ENCODE peak calls at places on chromosomes 3 and 15, in eight cellular contexts. One of them, this sample, is unnamed. For H3K9me3, the result is how much of the 10 kb centered on the place peaks cover.

GRCh38 chr15:35362195-35362829 is 183.7 kb downstream of the DPH6 start:
- DNase-seq in cardiac muscle cell: peak
- DNase-seq in SJSA1: no peak
- DNase-seq in CD8-positive, alpha-beta memory T cell: no peak
- DNase-seq in PC-9: no peak
- DNase-seq in CD8-positive, alpha-beta T cell: no peak
- DNase-seq in uterus: no peak
- DNase-seq in A549: no peak
- DNase-seq in this sample: no peak

GRCh38 chr15:101014276-101014675 is 95.1 kb downstream of the LRRK1 start:
- DNase-seq in cardiac muscle cell: no peak
- DNase-seq in SJSA1: no peak
- DNase-seq in CD8-positive, alpha-beta memory T cell: no peak
- DNase-seq in PC-9: no peak
- DNase-seq in CD8-positive, alpha-beta T cell: no peak
- DNase-seq in uterus: no peak
- DNase-seq in A549: no peak
- DNase-seq in this sample: no peak

GRCh38 chr3:190289989-190290388 is 32.3 kb downstream of the CLDN1 start:
- DNase-seq in cardiac muscle cell: no peak
- DNase-seq in SJSA1: no peak
- DNase-seq in CD8-positive, alpha-beta memory T cell: no peak
- DNase-seq in PC-9: no peak
- DNase-seq in CD8-positive, alpha-beta T cell: no peak
- DNase-seq in uterus: no peak
- DNase-seq in A549: no peak
- DNase-seq in this sample: no peak

GRCh38 chr15:57522148-57522547 is 69.6 kb upstream of the MYZAP start:
- DNase-seq in cardiac muscle cell: no peak
- DNase-seq in SJSA1: peak
- DNase-seq in CD8-positive, alpha-beta memory T cell: no peak
- DNase-seq in PC-9: no peak
- DNase-seq in CD8-positive, alpha-beta T cell: no peak
- DNase-seq in uterus: no peak
- DNase-seq in A549: no peak
- DNase-seq in this sample: no peak

GRCh38 chr3:150238043-150238802 is 169.9 kb upstream of the TSC22D2 start:
- DNase-seq in cardiac muscle cell: peak
- DNase-seq in SJSA1: peak
- DNase-seq in CD8-positive, alpha-beta memory T cell: no peak
- DNase-seq in PC-9: peak
- DNase-seq in CD8-positive, alpha-beta T cell: no peak
- DNase-seq in uterus: no peak
- DNase-seq in A549: no peak
- DNase-seq in this sample: no peak

GRCh38 chr3:32321095-32321835 is 70.4 kb upstream of the CMTM7 start:
- DNase-seq in cardiac muscle cell: no peak
- DNase-seq in SJSA1: no peak
- DNase-seq in CD8-positive, alpha-beta memory T cell: no peak
- DNase-seq in PC-9: no peak
- DNase-seq in CD8-positive, alpha-beta T cell: no peak
- DNase-seq in uterus: no peak
- DNase-seq in A549: no peak
- DNase-seq in this sample: no peak

GRCh38 chr15:99703603-99704443 is 29.4 kb downstream of the LYSMD4 start:
- DNase-seq in cardiac muscle cell: peak
- DNase-seq in SJSA1: peak
- DNase-seq in CD8-positive, alpha-beta memory T cell: no peak
- DNase-seq in PC-9: peak
- DNase-seq in CD8-positive, alpha-beta T cell: no peak
- DNase-seq in uterus: no peak
- DNase-seq in A549: peak
- DNase-seq in this sample: no peak

GRCh38 chr15:80182611-80183210 is 29.9 kb downstream of the FAH start:
- DNase-seq in cardiac muscle cell: peak
- DNase-seq in SJSA1: peak
- DNase-seq in CD8-positive, alpha-beta memory T cell: no peak
- DNase-seq in PC-9: no peak
- DNase-seq in CD8-positive, alpha-beta T cell: no peak
- DNase-seq in uterus: no peak
- DNase-seq in A549: no peak
- DNase-seq in this sample: no peak

GRCh38 chr3:30747771-30748281 is 141.4 kb downstream of the TGFBR2 start:
- DNase-seq in cardiac muscle cell: peak
- DNase-seq in SJSA1: peak
- DNase-seq in CD8-positive, alpha-beta memory T cell: no peak
- DNase-seq in PC-9: peak
- DNase-seq in CD8-positive, alpha-beta T cell: no peak
- DNase-seq in uterus: no peak
- DNase-seq in A549: peak
- DNase-seq in this sample: no peak

GRCh38 chr15:98683821-98684220 is 35.5 kb downstream of the IGF1R start:
- DNase-seq in cardiac muscle cell: no peak
- DNase-seq in SJSA1: no peak
- DNase-seq in CD8-positive, alpha-beta memory T cell: no peak
- DNase-seq in PC-9: no peak
- DNase-seq in CD8-positive, alpha-beta T cell: no peak
- DNase-seq in uterus: no peak
- DNase-seq in A549: no peak
- DNase-seq in this sample: no peak

GRCh38 chr15:25733036-25733855 is 129.9 kb downstream of the ATP10A start:
- DNase-seq in cardiac muscle cell: no peak
- DNase-seq in SJSA1: no peak
- DNase-seq in CD8-positive, alpha-beta memory T cell: no peak
- DNase-seq in PC-9: no peak
- DNase-seq in CD8-positive, alpha-beta T cell: no peak
- DNase-seq in uterus: no peak
- DNase-seq in A549: no peak
- DNase-seq in this sample: no peak
- H3K9me3 ChIP-seq in cardiac muscle cell: under half
- H3K9me3 ChIP-seq in SJSA1: under half
- H3K9me3 ChIP-seq in CD8-positive, alpha-beta memory T cell: under half
- H3K9me3 ChIP-seq in PC-9: under half
- H3K9me3 ChIP-seq in CD8-positive, alpha-beta T cell: under half
- H3K9me3 ChIP-seq in uterus: under half
- H3K9me3 ChIP-seq in A549: under half
- H3K9me3 ChIP-seq in this sample: under half

DNA sequence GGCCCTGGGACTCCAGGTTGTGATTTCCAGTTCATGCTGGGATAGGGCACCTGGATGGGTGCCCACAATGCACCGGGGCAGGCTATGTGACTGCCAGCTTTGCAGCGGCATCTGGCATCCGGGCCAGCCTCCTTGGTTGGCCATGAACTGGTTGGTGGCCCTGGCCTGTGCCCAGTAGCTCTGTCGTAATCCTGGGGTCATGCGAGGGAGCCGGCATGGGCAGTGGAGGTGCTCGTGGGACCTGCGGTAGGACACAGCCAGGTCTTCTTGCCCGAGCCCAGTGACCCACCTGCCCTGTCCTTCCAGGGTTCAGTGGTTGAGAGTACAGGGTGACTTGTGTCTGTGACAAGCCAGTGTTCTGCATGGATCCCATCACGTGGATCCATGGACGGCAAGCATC is 237.9 kb downstream of the SNRPN start:
- DNase-seq in cardiac muscle cell: no peak
- DNase-seq in SJSA1: no peak
- DNase-seq in CD8-positive, alpha-beta memory T cell: no peak
- DNase-seq in PC-9: no peak
- DNase-seq in CD8-positive, alpha-beta T cell: no peak
- DNase-seq in uterus: no peak
- DNase-seq in A549: no peak
- DNase-seq in this sample: no peak
- H3K9me3 ChIP-seq in cardiac muscle cell: under half
- H3K9me3 ChIP-seq in SJSA1: under half
- H3K9me3 ChIP-seq in CD8-positive, alpha-beta memory T cell: under half
- H3K9me3 ChIP-seq in PC-9: under half
- H3K9me3 ChIP-seq in CD8-positive, alpha-beta T cell: under half
- H3K9me3 ChIP-seq in uterus: under half
- H3K9me3 ChIP-seq in A549: under half
- H3K9me3 ChIP-seq in this sample: under half

DNA sequence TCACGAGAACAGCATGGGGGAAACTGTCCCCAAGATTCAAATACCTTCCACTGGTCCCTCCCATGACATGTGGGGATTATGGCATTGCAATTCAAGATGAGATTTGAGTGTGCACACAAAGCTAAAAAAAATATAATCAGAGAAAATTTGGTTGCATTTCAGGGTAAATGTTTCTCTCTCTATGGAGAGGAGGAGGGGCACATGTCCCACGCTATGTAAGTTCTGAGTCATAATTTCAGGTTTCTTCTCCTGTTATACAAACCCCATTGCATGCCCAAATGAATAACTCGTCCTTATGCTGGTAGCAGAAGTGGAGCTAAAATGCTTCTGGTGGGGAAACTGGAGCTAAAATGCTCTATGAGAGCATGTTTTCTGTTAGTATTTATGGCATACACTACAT is 209.7 kb upstream of the DCBLD2 start:
- DNase-seq in cardiac muscle cell: no peak
- DNase-seq in SJSA1: no peak
- DNase-seq in CD8-positive, alpha-beta memory T cell: no peak
- DNase-seq in PC-9: no peak
- DNase-seq in CD8-positive, alpha-beta T cell: no peak
- DNase-seq in uterus: no peak
- DNase-seq in A549: no peak
- DNase-seq in this sample: no peak
- H3K9me3 ChIP-seq in cardiac muscle cell: under half
- H3K9me3 ChIP-seq in SJSA1: under half
- H3K9me3 ChIP-seq in CD8-positive, alpha-beta memory T cell: under half
- H3K9me3 ChIP-seq in PC-9: under half
- H3K9me3 ChIP-seq in CD8-positive, alpha-beta T cell: under half
- H3K9me3 ChIP-seq in uterus: under half
- H3K9me3 ChIP-seq in A549: under half
- H3K9me3 ChIP-seq in this sample: under half

GRCh38 chr3:44467241-44467640 is 10.2 kb downstream of the ZNF445 start:
- DNase-seq in cardiac muscle cell: no peak
- DNase-seq in SJSA1: no peak
- DNase-seq in CD8-positive, alpha-beta memory T cell: no peak
- DNase-seq in PC-9: no peak
- DNase-seq in CD8-positive, alpha-beta T cell: no peak
- DNase-seq in uterus: no peak
- DNase-seq in A549: no peak
- DNase-seq in this sample: no peak

GRCh38 chr3:44468572-44469520 is 8.6 kb downstream of the ZNF445 start:
- DNase-seq in cardiac muscle cell: peak
- DNase-seq in SJSA1: no peak
- DNase-seq in CD8-positive, alpha-beta memory T cell: no peak
- DNase-seq in PC-9: peak
- DNase-seq in CD8-positive, alpha-beta T cell: no peak
- DNase-seq in uterus: no peak
- DNase-seq in A549: no peak
- DNase-seq in this sample: no peak

GRCh38 chr3:44469914-44470313 is 7.6 kb downstream of the ZNF445 start:
- DNase-seq in cardiac muscle cell: no peak
- DNase-seq in SJSA1: no peak
- DNase-seq in CD8-positive, alpha-beta memory T cell: no peak
- DNase-seq in PC-9: no peak
- DNase-seq in CD8-positive, alpha-beta T cell: no peak
- DNase-seq in uterus: no peak
- DNase-seq in A549: no peak
- DNase-seq in this sample: no peak

GRCh38 chr3:44464509-44464908 is 13.0 kb downstream of the ZNF445 start:
- DNase-seq in cardiac muscle cell: no peak
- DNase-seq in SJSA1: no peak
- DNase-seq in CD8-positive, alpha-beta memory T cell: no peak
- DNase-seq in PC-9: no peak
- DNase-seq in CD8-positive, alpha-beta T cell: no peak
- DNase-seq in uterus: no peak
- DNase-seq in A549: no peak
- DNase-seq in this sample: no peak
- H3K9me3 ChIP-seq in cardiac muscle cell: under half
- H3K9me3 ChIP-seq in SJSA1: under half
- H3K9me3 ChIP-seq in CD8-positive, alpha-beta memory T cell: under half
- H3K9me3 ChIP-seq in PC-9: under half
- H3K9me3 ChIP-seq in CD8-positive, alpha-beta T cell: under half
- H3K9me3 ChIP-seq in uterus: under half
- H3K9me3 ChIP-seq in A549: under half
- H3K9me3 ChIP-seq in this sample: under half

GRCh38 chr15:47744973-47745372 is 27.7 kb downstream of the SEMA6D start:
- DNase-seq in cardiac muscle cell: no peak
- DNase-seq in SJSA1: no peak
- DNase-seq in CD8-positive, alpha-beta memory T cell: no peak
- DNase-seq in PC-9: no peak
- DNase-seq in CD8-positive, alpha-beta T cell: no peak
- DNase-seq in uterus: no peak
- DNase-seq in A549: no peak
- DNase-seq in this sample: no peak
- H3K9me3 ChIP-seq in cardiac muscle cell: under half
- H3K9me3 ChIP-seq in SJSA1: under half
- H3K9me3 ChIP-seq in CD8-positive, alpha-beta memory T cell: under half
- H3K9me3 ChIP-seq in PC-9: under half
- H3K9me3 ChIP-seq in CD8-positive, alpha-beta T cell: under half
- H3K9me3 ChIP-seq in uterus: under half
- H3K9me3 ChIP-seq in A549: under half
- H3K9me3 ChIP-seq in this sample: under half

DNA sequence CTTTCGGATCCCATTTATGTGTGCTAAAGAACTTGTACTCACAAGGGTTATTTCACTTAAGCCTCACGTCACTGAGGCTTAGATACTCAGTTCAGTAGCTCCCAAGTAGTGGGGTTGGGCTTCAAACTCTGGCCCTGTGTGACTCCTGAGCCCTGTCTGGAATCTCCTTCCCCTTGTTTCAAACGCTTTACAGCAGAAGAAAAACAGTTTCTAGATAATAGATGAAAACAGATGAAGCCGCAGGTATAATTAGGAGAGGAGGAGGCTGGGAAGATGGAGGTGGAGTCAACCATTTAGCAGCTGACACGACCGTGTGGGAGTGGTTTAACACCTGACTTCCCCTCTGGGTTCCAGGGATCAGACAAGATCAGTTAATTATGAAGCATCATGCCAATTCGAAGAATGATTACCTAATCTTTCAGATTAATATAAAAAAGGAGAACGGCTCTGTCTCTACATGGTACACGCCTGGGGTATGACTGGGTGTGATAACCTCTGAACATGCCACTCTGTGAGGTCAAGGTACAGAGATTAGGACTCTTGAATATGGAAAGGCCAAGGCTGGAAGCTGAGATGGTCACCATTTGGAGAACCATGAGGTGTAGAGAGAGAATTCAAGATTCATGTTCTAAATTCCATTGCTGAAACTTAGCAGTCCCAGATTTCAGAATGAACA is 31.1 kb downstream of the TPM1 start:
- DNase-seq in cardiac muscle cell: no peak
- DNase-seq in SJSA1: no peak
- DNase-seq in CD8-positive, alpha-beta memory T cell: no peak
- DNase-seq in PC-9: no peak
- DNase-seq in CD8-positive, alpha-beta T cell: no peak
- DNase-seq in uterus: no peak
- DNase-seq in A549: peak
- DNase-seq in this sample: no peak
- H3K9me3 ChIP-seq in cardiac muscle cell: under half
- H3K9me3 ChIP-seq in SJSA1: under half
- H3K9me3 ChIP-seq in CD8-positive, alpha-beta memory T cell: under half
- H3K9me3 ChIP-seq in PC-9: under half
- H3K9me3 ChIP-seq in CD8-positive, alpha-beta T cell: under half
- H3K9me3 ChIP-seq in uterus: under half
- H3K9me3 ChIP-seq in A549: under half
- H3K9me3 ChIP-seq in this sample: under half